ENCODE peak calls at places on chromosomes 3 and 15, in ten cellular contexts. S is right cardiac atrium, F is neuronal stem cell, B is heart right ventricle, N is ovary, E is Panc1, Z is hepatocyte, M is transverse colon, X is mucosa of descending colon, C is pancreas. Y is an unnamed sample.
A peak's percentile ranks its signal among the peaks of the same experiment; 100 is the strongest.

GRCh38 chr15:30023798-30024295 is 58.9 kb upstream of the GOLGA8J start:
- DNase-seq in S (no peak), F (no peak), B (no peak), N (no peak), E (no peak), Z (peak; percentile 44), M (no peak), X (no peak), C (no peak), Y (no peak)

GRCh38 chr3:188280627-188281026 is 126.7 kb downstream of the LPP start:
- DNase-seq in S (no peak), F (no peak), B (no peak), N (no peak), E (no peak), Z (no peak), M (no peak), X (no peak), C (no peak), Y (no peak)

GRCh38 chr15:48493084-48493762 is 152.3 kb downstream of the FBN1 start:
- DNase-seq in S (no peak), F (no peak), B (no peak), N (no peak), E (no peak), Z (no peak), M (no peak), X (no peak), C (no peak), Y (no peak)

GRCh38 chr3:137669519-137670060 is 94.5 kb upstream of the SOX14 start:
- DNase-seq in S (no peak), F (no peak), B (no peak), N (no peak), E (no peak), Z (peak; percentile 76), M (no peak), X (no peak), C (no peak), Y (no peak)

GRCh38 chr15:63063164-63063756 is 20.7 kb downstream of the TPM1 start:
- DNase-seq in S (no peak), F (no peak), B (no peak), N (no peak), E (no peak), Z (no peak), M (no peak), X (no peak), C (no peak), Y (no peak)

GRCh38 chr15:25860885-25861866 is 2.0 kb downstream of the ATP10A start:
- DNase-seq in S (no peak), F (no peak), B (no peak), N (no peak), E (no peak), Z (no peak), M (peak; percentile 22), X (no peak), C (no peak), Y (no peak)

GRCh38 chr3:8658326-8659212 is 14.0 kb upstream of the SSUH2 start:
- DNase-seq in S (peak; percentile 94), F (no peak), B (peak; percentile 86), N (peak; percentile 88), E (no peak), Z (peak; percentile 91), M (peak; percentile 57), X (peak; percentile 55), C (peak; percentile 72), Y (peak; percentile 77)

GRCh38 chr3:19254189-19254588 is 105.9 kb downstream of the KCNH8 start:
- DNase-seq in S (no peak), F (no peak), B (no peak), N (no peak), E (no peak), Z (no peak), M (no peak), X (no peak), C (no peak), Y (no peak)

GRCh38 chr3:37542286-37542685 is 319.4 kb upstream of the CTDSPL start:
- DNase-seq in S (no peak), F (no peak), B (no peak), N (no peak), E (no peak), Z (no peak), M (no peak), X (no peak), C (no peak), Y (no peak)

GRCh38 chr3:139629033-139629432 is 48.7 kb downstream of the NMNAT3 start:
- DNase-seq in S (no peak), F (no peak), B (no peak), N (no peak), E (no peak), Z (no peak), M (peak; percentile 10), X (peak; percentile 36), C (no peak), Y (peak; percentile 48)

GRCh38 chr15:84749111-84749991 is 959 bp downstream of the ZNF592 start:
- DNase-seq in S (peak; percentile 75), F (peak; percentile 27), B (peak; percentile 23), N (peak; percentile 66), E (no peak), Z (peak; percentile 55), M (peak; percentile 41), X (peak; percentile 62), C (peak; percentile 50), Y (peak; percentile 22)

GRCh38 chr15:84748274-84749110 is at the start of gene ZNF592:
- DNase-seq in S (peak; percentile 96), F (peak; percentile 64), B (peak; percentile 92), N (peak; percentile 91), E (no peak), Z (peak; percentile 93), M (peak; percentile 89), X (peak; percentile 93), C (peak; percentile 85), Y (peak; percentile 84)

GRCh38 chr15:84752700-84753099 is 4.3 kb downstream of the ZNF592 start:
- DNase-seq in S (no peak), F (no peak), B (no peak), N (no peak), E (no peak), Z (no peak), M (no peak), X (no peak), C (no peak), Y (no peak)

GRCh38 chr15:84752195-84752594 is 3.8 kb downstream of the ZNF592 start:
- DNase-seq in S (no peak), F (no peak), B (no peak), N (no peak), E (no peak), Z (no peak), M (no peak), X (no peak), C (no peak), Y (no peak)

DNA sequence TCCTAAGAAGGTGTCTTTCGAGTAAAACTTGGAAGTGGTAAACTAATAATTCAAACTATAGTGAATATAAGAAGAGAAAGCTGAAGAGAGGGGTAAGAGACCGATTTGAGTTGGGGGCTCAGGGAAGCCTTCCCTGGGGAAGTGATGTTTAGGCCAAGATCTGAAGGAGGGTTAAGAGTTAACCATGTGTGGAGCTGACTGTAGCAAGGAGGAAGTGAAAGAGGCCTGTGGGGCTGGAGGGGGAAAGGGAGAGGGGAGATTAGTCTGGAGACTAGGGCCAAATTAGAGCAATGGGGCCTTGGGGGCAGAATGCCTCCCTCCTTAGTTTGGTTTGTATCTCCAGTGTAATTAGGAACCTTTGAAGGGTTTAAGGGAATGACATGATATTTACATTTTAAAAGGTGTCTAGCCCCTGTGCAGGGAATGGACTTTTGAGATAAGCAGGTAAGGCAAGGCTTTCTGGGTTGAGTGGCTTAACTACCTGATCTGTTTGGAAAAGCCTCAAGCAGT is 2.2 kb downstream of the ZNF592 start:
- DNase-seq in S (no peak), F (no peak), B (no peak), N (no peak), E (no peak), Z (no peak), M (no peak), X (no peak), C (no peak), Y (no peak)
- H3K4me1 ChIP-seq in S (peaks cover 5% of the 10 kb centered on the region), F (peaks cover 9% of the 10 kb centered on the region), B (peaks cover 10% of the 10 kb centered on the region), N (peaks cover 9% of the 10 kb centered on the region), E (peaks cover 31% of the 10 kb centered on the region), Z (peaks cover 53% of the 10 kb centered on the region), M (peaks cover 80% of the 10 kb centered on the region), X (peaks cover 66% of the 10 kb centered on the region), C (peaks cover 49% of the 10 kb centered on the region), Y (no peaks in the 10 kb centered on the region)

GRCh38 chr3:52606373-52607085 is 70.1 kb downstream of the UQCC5 start:
- DNase-seq in S (no peak), F (no peak), B (no peak), N (no peak), E (peak; percentile 47), Z (peak; percentile 34), M (peak; percentile 29), X (no peak), C (peak; percentile 57), Y (no peak)
- H3K4me3 ChIP-seq in S (no peak overlapping the region), F (no peak overlapping the region), B (no peak overlapping the region), N (no peak overlapping the region), E (no peak overlapping the region), Z (no peak overlapping the region), M (no peak overlapping the region), X (no peak overlapping the region), C (no peak overlapping the region), Y (no peak overlapping the region)

DNA sequence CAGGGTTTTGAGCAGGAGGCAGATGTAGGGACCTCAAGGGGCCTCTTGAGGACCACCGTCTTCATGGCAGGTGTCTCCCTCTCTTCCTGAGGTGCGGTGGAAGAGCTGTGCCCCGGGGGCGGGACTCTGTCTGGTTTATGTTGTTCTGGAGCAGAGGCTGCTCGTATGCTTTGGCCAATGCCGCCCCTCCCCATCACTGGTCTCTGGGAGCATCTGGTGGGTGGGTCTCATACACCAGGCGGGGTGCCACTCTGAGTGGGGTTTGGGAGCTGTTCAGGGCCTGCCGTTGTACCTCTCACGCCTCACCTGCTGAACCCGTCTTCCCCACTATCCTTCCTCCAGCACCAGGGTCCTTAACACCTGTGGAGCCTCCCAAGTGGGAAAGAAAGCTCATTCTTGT is 19.7 kb upstream of the SNRPA1 start:
- DNase-seq in S (no peak), F (no peak), B (no peak), N (no peak), E (no peak), Z (no peak), M (no peak), X (no peak), C (no peak), Y (no peak)
- H3K4me1 ChIP-seq in S (peaks cover 2% of the 10 kb centered on the region), F (no peaks in the 10 kb centered on the region), B (no peaks in the 10 kb centered on the region), N (peaks cover 1% of the 10 kb centered on the region), E (no peaks in the 10 kb centered on the region), Z (no peaks in the 10 kb centered on the region), M (no peaks in the 10 kb centered on the region), X (no peaks in the 10 kb centered on the region), C (no peaks in the 10 kb centered on the region), Y (no peaks in the 10 kb centered on the region)

DNA sequence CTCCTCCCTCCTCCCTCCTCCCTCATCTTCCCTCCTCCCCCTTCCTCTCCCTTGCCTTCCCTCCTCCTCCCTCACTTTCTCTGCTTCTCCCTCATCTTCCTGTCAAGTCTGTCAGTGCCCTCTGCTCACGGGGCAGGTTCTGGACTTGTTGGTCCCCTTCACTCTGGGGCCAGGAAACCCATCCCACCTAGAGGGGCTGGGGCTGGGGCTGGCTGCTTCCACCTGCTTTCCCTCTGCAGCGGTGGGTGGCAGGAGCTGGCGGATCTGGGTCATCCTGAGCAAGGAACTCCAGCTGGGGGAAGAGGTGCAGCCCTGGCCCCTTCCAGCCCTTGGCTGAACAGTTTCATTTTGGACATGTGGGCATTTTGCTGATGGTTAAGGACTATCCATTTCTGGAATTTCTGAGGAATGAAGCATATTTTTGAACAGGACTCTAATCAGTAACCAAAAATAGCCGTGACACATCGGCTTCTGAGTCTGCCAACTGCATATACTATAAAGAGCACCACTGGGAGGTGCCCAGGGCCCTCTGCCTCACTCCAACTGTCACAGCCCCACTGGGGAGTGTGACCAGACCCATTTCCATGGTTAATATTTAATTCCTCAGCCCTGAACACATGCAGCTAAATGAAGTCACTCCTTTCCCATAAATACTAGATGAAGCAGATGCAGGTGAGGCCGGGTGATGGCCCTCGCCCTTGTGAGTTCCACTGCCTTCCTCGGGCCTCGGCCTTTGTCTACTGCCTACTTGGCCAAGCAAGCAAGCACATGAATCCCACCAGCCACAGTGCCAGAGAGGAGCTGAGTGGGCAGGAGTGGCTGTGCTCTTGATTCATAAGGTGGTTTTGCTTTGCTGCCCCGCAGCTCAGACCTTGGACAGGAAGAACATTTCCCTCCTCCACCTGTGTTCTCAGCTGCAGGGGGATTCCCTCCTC is 39.8 kb downstream of the CHDH start:
- DNase-seq in S (no peak), F (no peak), B (peak; percentile 30), N (no peak), E (no peak), Z (peak; percentile 60), M (peak; percentile 65), X (peak; percentile 74), C (peak; percentile 70), Y (no peak)
- H3K4me3 ChIP-seq in S (no peak overlapping the region), F (no peak overlapping the region), B (no peak overlapping the region), N (no peak overlapping the region), E (no peak overlapping the region), Z (no peak overlapping the region), M (no peak overlapping the region), X (no peak overlapping the region), C (no peak overlapping the region), Y (no peak overlapping the region)

Y was measured in BE2C.